ENCODE peak calls at places on chromosomes 1 and 21, in six cellular contexts. W is prostate gland, N is endothelial cell of umbilical vein, E is GM23338, R is GM12891, M is stomach. A is an unnamed sample.

GRCh38 chr1:3032970-3033794 is 11.9 kb downstream of the ACTRT2 start:
- DNase-seq in N (no peak), M (no peak), R (no peak), E (no peak), W (no peak), A (peak)

GRCh38 chr21:17441370-17441769 is 71.5 kb upstream of the CXADR start:
- DNase-seq in R (no peak), M (peak), N (no peak), W (peak), E (peak), A (no peak)

GRCh38 chr1:222583079-222583478 is 6.7 kb downstream of the TAF1A start:
- DNase-seq in N (no peak), R (peak), E (no peak), W (no peak), M (no peak), A (no peak)

GRCh38 chr1:57908471-57908870 is 484.6 kb upstream of the DAB1 start:
- DNase-seq in M (no peak), E (no peak), N (no peak), R (no peak), W (no peak), A (no peak)

GRCh38 chr1:204383163-204383904 is 23.6 kb upstream of the PLEKHA6 start:
- DNase-seq in W (no peak), N (no peak), E (no peak), R (no peak), M (no peak), A (no peak)

GRCh38 chr21:37237764-37238163 is 29.4 kb downstream of the VPS26C start:
- DNase-seq in W (no peak), M (no peak), E (no peak), N (peak), R (no peak), A (no peak)

GRCh38 chr1:240786880-240787279 is 174.9 kb upstream of the GREM2 start:
- DNase-seq in N (peak), M (no peak), E (no peak), R (no peak), W (no peak), A (no peak)

GRCh38 chr1:163361123-163361934 is 39.6 kb downstream of the NUF2 start:
- DNase-seq in E (peak), N (no peak), W (no peak), M (no peak), R (no peak), A (no peak)

GRCh38 chr21:41680444-41681335 is 86.2 kb downstream of the RIPK4 start:
- DNase-seq in N (no peak), E (peak), W (no peak), M (no peak), R (no peak), A (peak)

GRCh38 chr1:111481387-111482221 is 7.8 kb downstream of the C1orf162 start:
- DNase-seq in W (peak), N (peak), M (peak), E (peak), R (no peak), A (peak)

GRCh38 chr1:174692313-174692712 is 244.5 kb downstream of the GPR52 start:
- DNase-seq in E (peak), M (no peak), W (no peak), R (no peak), N (no peak), A (no peak)

GRCh38 chr1:116737855-116738318 is 16.3 kb upstream of the CD2 start:
- DNase-seq in R (no peak), N (no peak), W (no peak), M (no peak), E (no peak), A (peak)

GRCh38 chr1:30512253-30512921 is 211.0 kb downstream of the MATN1 start:
- DNase-seq in N (no peak), R (no peak), W (no peak), M (peak), E (peak), A (no peak)

DNA sequence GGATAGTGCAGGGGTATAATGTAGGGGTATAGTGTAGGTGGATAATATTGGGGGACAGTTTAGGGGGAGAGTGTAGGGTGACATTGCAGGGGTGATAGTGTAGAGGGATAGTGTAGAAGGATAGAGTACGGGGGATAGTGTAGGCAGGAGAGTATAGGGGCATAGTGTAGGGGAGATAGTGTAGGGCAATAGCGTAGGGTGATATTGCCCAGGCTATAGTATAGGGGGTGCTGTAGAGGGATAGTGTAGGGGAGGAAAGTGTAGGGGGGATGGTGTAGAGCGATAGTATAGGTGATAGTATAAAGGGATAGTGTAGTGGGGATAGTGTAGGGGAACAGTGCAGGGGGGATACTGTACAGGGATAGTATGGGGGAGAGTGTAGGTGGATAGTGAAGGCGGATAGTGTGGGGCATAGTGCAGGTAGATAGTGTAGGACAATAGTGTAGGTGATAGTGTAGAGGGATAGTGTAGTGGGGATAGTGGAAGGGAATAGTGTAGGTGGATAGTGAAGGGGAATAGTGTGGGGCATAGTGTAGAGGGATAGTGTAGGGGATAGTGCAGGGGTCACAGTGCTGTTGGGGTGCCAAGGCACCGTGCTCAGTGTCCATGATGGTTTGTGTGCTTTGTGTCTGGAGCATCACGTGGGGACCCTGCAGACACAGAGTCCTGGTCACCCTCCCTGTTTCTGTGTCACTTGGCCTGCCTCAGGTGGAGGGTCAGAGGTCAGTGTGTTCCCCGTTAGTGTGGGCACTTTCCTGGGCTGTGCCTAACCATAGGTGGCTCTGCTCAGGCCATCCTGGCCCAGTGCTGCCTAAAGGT is 10.5 kb upstream of the ARF1 start:
- DNase-seq in R (no peak), E (no peak), N (no peak), M (no peak), W (no peak), A (peak)
- TF ChIP-seq POLR2AphosphoS5 in R (no peak), E (no peak), N (no peak), M (no peak), W (no peak), A (peak)

GRCh38 chr1:6447818-6448748 is 17.9 kb downstream of the TNFRSF25 start:
- DNase-seq in W (no peak), N (no peak), E (peak), R (no peak), M (no peak), A (no peak)
- TF ChIP-seq POLR2AphosphoS5 in W (no peak), N (no peak), E (peak), R (no peak), M (no peak), A (no peak)

GRCh38 chr1:248884632-248885295 is 21.3 kb upstream of the PGBD2 start:
- DNase-seq in N (no peak), E (peak), R (no peak), M (no peak), W (no peak), A (no peak)
- TF ChIP-seq POLR2AphosphoS5 in N (no peak), E (no peak), R (no peak), M (no peak), W (no peak), A (no peak)

GRCh38 chr1:45584351-45585109 is 689 bp downstream of the NASP start:
- DNase-seq in R (peak), M (peak), W (peak), N (peak), E (peak), A (peak)

GRCh38 chr1:45583666-45584350 is at the start of gene NASP:
- DNase-seq in W (peak), R (peak), N (peak), E (peak), M (peak), A (peak)

GRCh38 chr1:45585496-45586075 is 1.7 kb downstream of the NASP start:
- DNase-seq in W (no peak), R (no peak), N (peak), M (no peak), E (no peak), A (no peak)

GRCh38 chr1:45585110-45585426 is 1.2 kb downstream of the NASP start:
- DNase-seq in E (no peak), W (no peak), R (no peak), M (no peak), N (no peak), A (no peak)

DNA sequence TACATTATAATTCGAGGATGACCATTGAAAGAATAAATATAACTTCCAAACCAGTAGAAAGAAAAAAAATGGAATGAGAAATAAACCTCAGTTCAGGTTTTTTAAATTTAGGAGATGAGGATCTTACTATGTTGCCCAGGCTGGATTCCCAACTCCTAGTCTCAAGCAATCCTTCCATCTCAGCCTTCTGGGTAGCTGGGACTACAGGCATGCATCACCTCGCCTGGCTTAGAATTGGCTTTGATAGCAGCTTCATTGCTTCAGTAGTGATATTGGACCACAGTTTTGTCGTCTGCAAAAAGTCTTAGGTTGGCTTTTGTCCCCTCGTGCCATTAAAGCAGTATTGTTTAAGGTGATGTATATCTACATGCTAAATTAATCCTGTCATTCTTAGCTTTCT is 2.9 kb downstream of the NASP start:
- DNase-seq in W (no peak), E (no peak), N (no peak), M (no peak), R (no peak), A (no peak)
- TF ChIP-seq POLR2AphosphoS5 in W (no peak), E (no peak), N (no peak), M (no peak), R (no peak), A (no peak)

GRCh38 chr21:9756677-9757076 is 764.7 kb upstream of the TPTE start:
- DNase-seq in E (no peak), R (no peak), M (no peak), N (no peak), W (no peak), A (no peak)
- TF ChIP-seq POLR2AphosphoS5 in E (no peak), R (no peak), M (no peak), N (no peak), W (no peak), A (no peak)

GRCh38 chr1:153697191-153697872 is 18.8 kb downstream of the NPR1 start:
- DNase-seq in E (peak), R (no peak), N (peak), M (no peak), W (no peak), A (no peak)
- TF ChIP-seq POLR2AphosphoS5 in E (peak), R (no peak), N (no peak), M (peak), W (no peak), A (peak)

DNA sequence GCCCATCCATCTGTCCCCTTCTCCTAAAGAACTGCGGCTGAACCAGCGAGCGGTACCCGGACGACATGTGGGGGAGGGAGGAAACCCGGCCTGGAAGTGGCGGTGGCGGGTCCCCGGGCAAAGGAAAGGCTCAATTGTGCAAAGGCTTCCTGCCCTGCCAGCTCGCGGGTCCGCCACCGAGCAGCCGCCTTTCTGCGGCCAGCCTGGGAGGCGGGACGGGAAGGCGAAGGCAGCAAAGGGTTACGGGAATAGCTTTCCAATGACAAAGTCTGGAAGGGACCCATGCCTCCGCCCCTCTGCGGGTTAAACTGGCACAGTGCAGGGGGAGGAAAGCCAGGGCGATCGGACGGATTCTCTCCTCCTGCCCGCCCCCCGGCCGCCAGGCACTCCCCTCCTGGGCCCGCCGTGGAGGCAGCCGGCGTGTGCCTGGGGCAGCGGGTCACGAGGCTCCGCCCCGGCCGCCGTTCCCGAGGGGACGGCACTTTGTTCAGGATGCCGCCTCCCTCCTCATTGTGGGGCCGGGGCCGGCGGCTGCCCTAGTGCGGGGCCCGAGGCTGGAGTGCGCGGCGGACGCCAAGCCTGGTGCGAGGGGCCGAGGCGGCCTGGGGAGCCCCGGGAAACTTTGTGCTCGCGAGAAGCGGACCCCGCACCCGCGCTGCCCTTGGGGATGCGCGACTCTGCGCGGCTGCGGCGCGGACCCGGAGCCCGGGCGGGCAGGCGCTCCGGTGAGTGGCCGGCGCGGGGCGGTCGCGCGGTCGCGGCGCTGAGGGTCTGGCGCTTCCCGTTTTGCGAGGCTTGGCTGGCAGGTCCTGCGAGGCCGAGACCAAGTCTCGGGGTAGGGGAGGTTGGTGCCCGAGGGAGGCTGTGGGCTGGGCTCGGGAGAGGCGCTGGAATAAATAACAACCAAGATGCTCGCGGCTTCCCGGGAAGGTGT is at the start of gene NAV1:
- DNase-seq in W (no peak), N (peak), R (no peak), M (peak), E (peak), A (peak)
- TF ChIP-seq POLR2AphosphoS5 in W (no peak), N (no peak), R (no peak), M (peak), E (no peak), A (peak)

GRCh38 chr1:53107570-53108322 is 34.7 kb downstream of the SLC1A7 start:
- DNase-seq in W (peak), R (no peak), N (no peak), M (peak), E (no peak), A (no peak)
- TF ChIP-seq POLR2AphosphoS5 in W (peak), R (no peak), N (no peak), M (no peak), E (no peak), A (no peak)